ENCODE peak calls at places on chromosomes 4 and X, in six cellular contexts. One of them, this sample, is unnamed.

GRCh38 chr4:88382621-88383020 is 4.0 kb downstream of the HERC6 start:
- DNase-seq in pulmonary artery endothelial cell: no peak
- DNase-seq in IMR-90: no peak
- DNase-seq in stimulated activated CD4-positive, alpha-beta T cell treated with anti-CD3 and anti-CD28 coated beads, TNF-alpha, amount 100 ng/mL, for 24 hours: peak; percentile 14
- DNase-seq in ecto neural progenitor cell: no peak
- DNase-seq in neural crest cell: no peak
- DNase-seq in this sample: no peak

GRCh38 chr4:127236875-127237274 is 395.9 kb upstream of the INTU start:
- DNase-seq in pulmonary artery endothelial cell: no peak
- DNase-seq in IMR-90: peak; percentile 66
- DNase-seq in stimulated activated CD4-positive, alpha-beta T cell treated with anti-CD3 and anti-CD28 coated beads, TNF-alpha, amount 100 ng/mL, for 24 hours: no peak
- DNase-seq in ecto neural progenitor cell: no peak
- DNase-seq in neural crest cell: no peak
- DNase-seq in this sample: no peak

GRCh38 chr4:2217726-2218125 is 24.2 kb downstream of the HAUS3 start:
- DNase-seq in pulmonary artery endothelial cell: no peak
- DNase-seq in IMR-90: peak; percentile 67
- DNase-seq in stimulated activated CD4-positive, alpha-beta T cell treated with anti-CD3 and anti-CD28 coated beads, TNF-alpha, amount 100 ng/mL, for 24 hours: no peak
- DNase-seq in ecto neural progenitor cell: no peak
- DNase-seq in neural crest cell: no peak
- DNase-seq in this sample: peak; percentile 7

GRCh38 chr4:113504422-113504821 is 257.1 kb downstream of the CAMK2D start:
- DNase-seq in pulmonary artery endothelial cell: no peak
- DNase-seq in IMR-90: no peak
- DNase-seq in stimulated activated CD4-positive, alpha-beta T cell treated with anti-CD3 and anti-CD28 coated beads, TNF-alpha, amount 100 ng/mL, for 24 hours: no peak
- DNase-seq in ecto neural progenitor cell: no peak
- DNase-seq in neural crest cell: no peak
- DNase-seq in this sample: no peak

GRCh38 chr4:153799708-153800074 is 10.8 kb upstream of the SFRP2 start:
- DNase-seq in pulmonary artery endothelial cell: no peak
- DNase-seq in IMR-90: no peak
- DNase-seq in stimulated activated CD4-positive, alpha-beta T cell treated with anti-CD3 and anti-CD28 coated beads, TNF-alpha, amount 100 ng/mL, for 24 hours: no peak
- DNase-seq in ecto neural progenitor cell: no peak
- DNase-seq in neural crest cell: no peak
- DNase-seq in this sample: no peak

GRCh38 chr4:151331276-151332042 is 6.1 kb upstream of the SH3D19 start:
- DNase-seq in pulmonary artery endothelial cell: no peak
- DNase-seq in IMR-90: peak; percentile 16
- DNase-seq in stimulated activated CD4-positive, alpha-beta T cell treated with anti-CD3 and anti-CD28 coated beads, TNF-alpha, amount 100 ng/mL, for 24 hours: no peak
- DNase-seq in ecto neural progenitor cell: no peak
- DNase-seq in neural crest cell: no peak
- DNase-seq in this sample: no peak

GRCh38 chr4:19698961-19699360 is 552.7 kb upstream of the SLIT2 start:
- DNase-seq in pulmonary artery endothelial cell: no peak
- DNase-seq in IMR-90: no peak
- DNase-seq in stimulated activated CD4-positive, alpha-beta T cell treated with anti-CD3 and anti-CD28 coated beads, TNF-alpha, amount 100 ng/mL, for 24 hours: no peak
- DNase-seq in ecto neural progenitor cell: no peak
- DNase-seq in neural crest cell: no peak
- DNase-seq in this sample: no peak

GRCh38 chrX:11097920-11098319 is 13.2 kb upstream of the HCCS start:
- DNase-seq in pulmonary artery endothelial cell: no peak
- DNase-seq in IMR-90: no peak
- DNase-seq in stimulated activated CD4-positive, alpha-beta T cell treated with anti-CD3 and anti-CD28 coated beads, TNF-alpha, amount 100 ng/mL, for 24 hours: no peak
- DNase-seq in ecto neural progenitor cell: no peak
- DNase-seq in neural crest cell: no peak
- DNase-seq in this sample: no peak

GRCh38 chr4:15410750-15411149 is 17.1 kb upstream of the C1QTNF7 start:
- DNase-seq in pulmonary artery endothelial cell: no peak
- DNase-seq in IMR-90: no peak
- DNase-seq in stimulated activated CD4-positive, alpha-beta T cell treated with anti-CD3 and anti-CD28 coated beads, TNF-alpha, amount 100 ng/mL, for 24 hours: no peak
- DNase-seq in ecto neural progenitor cell: no peak
- DNase-seq in neural crest cell: no peak
- DNase-seq in this sample: peak; percentile 22

GRCh38 chr4:90943311-90943710 is 816.1 kb downstream of the CCSER1 start:
- DNase-seq in pulmonary artery endothelial cell: no peak
- DNase-seq in IMR-90: no peak
- DNase-seq in stimulated activated CD4-positive, alpha-beta T cell treated with anti-CD3 and anti-CD28 coated beads, TNF-alpha, amount 100 ng/mL, for 24 hours: no peak
- DNase-seq in ecto neural progenitor cell: no peak
- DNase-seq in neural crest cell: no peak
- DNase-seq in this sample: no peak

GRCh38 chr4:58216461-58216860 is 1106.3 kb upstream of the IGFBP7 start:
- DNase-seq in pulmonary artery endothelial cell: no peak
- DNase-seq in IMR-90: no peak
- DNase-seq in stimulated activated CD4-positive, alpha-beta T cell treated with anti-CD3 and anti-CD28 coated beads, TNF-alpha, amount 100 ng/mL, for 24 hours: no peak
- DNase-seq in ecto neural progenitor cell: no peak
- DNase-seq in neural crest cell: no peak
- DNase-seq in this sample: no peak